ENCODE peak calls at places on chromosome 2, in six cellular contexts. B is HFFc6, F is colonic mucosa, W is A549, K is kidney, Q is Peyer's patch. A is an unnamed sample.

GRCh38 chr2:134120718-134121630 is 132.9 kb upstream of the MGAT5 start:
- DNase-seq in B (peak), F (peak), W (no peak), K (peak), Q (peak), A (no peak)

GRCh38 chr2:181363164-181363563 is 94.0 kb upstream of the ITGA4 start:
- DNase-seq in B (no peak), F (no peak), W (no peak), K (no peak), Q (no peak), A (no peak)

GRCh38 chr2:113136828-113137775 is 9.7 kb downstream of the IL1RN start:
- DNase-seq in B (no peak), F (peak), W (no peak), K (no peak), Q (peak), A (peak)

GRCh38 chr2:26457241-26457666 is 20.7 kb downstream of the OTOF start:
- DNase-seq in B (no peak), F (no peak), W (no peak), K (no peak), Q (peak), A (no peak)

GRCh38 chr2:12044857-12045256 is 298.4 kb downstream of the LPIN1 start:
- DNase-seq in B (no peak), F (no peak), W (no peak), K (no peak), Q (peak), A (no peak)

GRCh38 chr2:2270808-2271415 is 60.2 kb downstream of the MYT1L start:
- DNase-seq in B (no peak), F (no peak), W (no peak), K (no peak), Q (no peak), A (peak)

GRCh38 chr2:150888337-150888736 is 373.3 kb downstream of the RBM43 start:
- DNase-seq in B (peak), F (no peak), W (no peak), K (no peak), Q (no peak), A (no peak)

GRCh38 chr2:146734042-146734715 is 1110.7 kb upstream of the ACVR2A start:
- DNase-seq in B (peak), F (no peak), W (peak), K (no peak), Q (no peak), A (no peak)

GRCh38 chr2:95027369-95027720 is 1.8 kb downstream of the MAL start:
- DNase-seq in B (no peak), F (no peak), W (no peak), K (no peak), Q (no peak), A (no peak)

GRCh38 chr2:221449406-221449805 is 122.7 kb downstream of the EPHA4 start:
- DNase-seq in B (no peak), F (no peak), W (no peak), K (no peak), Q (no peak), A (no peak)

GRCh38 chr2:224569654-224570053 is 15.5 kb downstream of the CUL3 start:
- DNase-seq in B (no peak), F (no peak), W (no peak), K (no peak), Q (no peak), A (no peak)

GRCh38 chr2:77232909-77233308 is 289.3 kb downstream of the LRRTM4 start:
- DNase-seq in B (no peak), F (no peak), W (no peak), K (no peak), Q (no peak), A (no peak)

GRCh38 chr2:86368181-86368824 is 30.9 kb upstream of the REEP1 start:
- DNase-seq in B (peak), F (peak), W (peak), K (no peak), Q (peak), A (no peak)

GRCh38 chr2:73172963-73173362 is 29.4 kb upstream of the NOTO start:
- DNase-seq in B (peak), F (no peak), W (no peak), K (no peak), Q (no peak), A (no peak)

GRCh38 chr2:145194671-145195070 is 674.8 kb upstream of the ZEB2 start:
- DNase-seq in B (no peak), F (no peak), W (no peak), K (no peak), Q (no peak), A (no peak)

GRCh38 chr2:143705108-143705686 is 576.0 kb downstream of the ARHGAP15 start:
- DNase-seq in B (no peak), F (no peak), W (no peak), K (no peak), Q (no peak), A (no peak)

GRCh38 chr2:951224-952006 is 766 bp downstream of the SNTG2 start:
- DNase-seq in B (no peak), F (no peak), W (no peak), K (no peak), Q (no peak), A (no peak)

GRCh38 chr2:105782646-105783045 is 37.9 kb downstream of the NCK2 start:
- DNase-seq in B (no peak), F (no peak), W (no peak), K (no peak), Q (peak), A (no peak)

GRCh38 chr2:223576873-223577272 is 25.3 kb downstream of the SCG2 start:
- DNase-seq in B (peak), F (no peak), W (no peak), K (no peak), Q (no peak), A (no peak)

DNA sequence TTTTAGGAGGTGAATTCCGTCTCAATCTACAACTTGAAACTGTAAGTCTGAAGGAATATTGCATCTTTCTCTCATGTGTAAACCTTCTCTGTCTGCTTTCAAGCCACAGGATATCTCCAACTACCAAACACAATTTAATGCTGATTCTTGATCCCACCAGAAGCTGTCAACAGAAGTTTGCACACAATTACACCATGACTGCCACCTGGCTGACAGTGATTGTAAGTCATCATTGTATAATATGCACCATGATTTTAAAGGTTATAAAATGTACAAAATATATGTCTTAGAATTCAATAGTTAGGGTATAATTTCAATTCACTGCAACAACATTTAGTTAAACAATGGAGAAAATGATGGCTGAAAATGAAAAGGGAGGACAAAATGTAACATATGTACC is 18.4 kb downstream of the PREPL start:
- DNase-seq in B (no peak), F (no peak), W (peak), K (no peak), Q (no peak), A (no peak)
- TF ChIP-seq CTCF in B (peak), F (no peak), W (peak), K (peak), Q (no peak), A (peak)

GRCh38 chr2:30223413-30223874 is 7.9 kb upstream of the LBH start:
- DNase-seq in B (no peak), F (no peak), W (no peak), K (no peak), Q (peak), A (no peak)

GRCh38 chr2:30222636-30223360 is 8.5 kb upstream of the LBH start:
- DNase-seq in B (no peak), F (no peak), W (no peak), K (no peak), Q (no peak), A (no peak)

GRCh38 chr2:30226144-30227032 is 4.9 kb upstream of the LBH start:
- DNase-seq in B (no peak), F (no peak), W (no peak), K (no peak), Q (no peak), A (no peak)

GRCh38 chr2:30224147-30224546 is 7.2 kb upstream of the LBH start:
- DNase-seq in B (no peak), F (no peak), W (no peak), K (no peak), Q (no peak), A (no peak)

GRCh38 chr2:30225131-30225762 is 6.1 kb upstream of the LBH start:
- DNase-seq in B (peak), F (no peak), W (no peak), K (no peak), Q (peak), A (no peak)
- TF ChIP-seq CTCF in B (no peak), F (no peak), W (no peak), K (no peak), Q (no peak), A (peak)

GRCh38 chr2:101793277-101793969 is 95.9 kb downstream of the MAP4K4 start:
- DNase-seq in B (no peak), F (no peak), W (no peak), K (no peak), Q (no peak), A (no peak)
- TF ChIP-seq CTCF in B (peak), F (no peak), W (peak), K (no peak), Q (no peak), A (no peak)

GRCh38 chr2:202375611-202376408 is at the start of gene BMPR2:
- DNase-seq in B (peak), F (peak), W (peak), K (peak), Q (peak), A (peak)

GRCh38 chr2:202377308-202377736 is 1.2 kb downstream of the BMPR2 start:
- DNase-seq in B (peak), F (peak), W (no peak), K (peak), Q (peak), A (peak)

GRCh38 chr2:202376460-202377307 is 557 bp downstream of the BMPR2 start:
- DNase-seq in B (peak), F (peak), W (no peak), K (peak), Q (peak), A (peak)

GRCh38 chr2:202373490-202373889 is 2.6 kb upstream of the BMPR2 start:
- DNase-seq in B (no peak), F (no peak), W (no peak), K (no peak), Q (no peak), A (peak)

DNA sequence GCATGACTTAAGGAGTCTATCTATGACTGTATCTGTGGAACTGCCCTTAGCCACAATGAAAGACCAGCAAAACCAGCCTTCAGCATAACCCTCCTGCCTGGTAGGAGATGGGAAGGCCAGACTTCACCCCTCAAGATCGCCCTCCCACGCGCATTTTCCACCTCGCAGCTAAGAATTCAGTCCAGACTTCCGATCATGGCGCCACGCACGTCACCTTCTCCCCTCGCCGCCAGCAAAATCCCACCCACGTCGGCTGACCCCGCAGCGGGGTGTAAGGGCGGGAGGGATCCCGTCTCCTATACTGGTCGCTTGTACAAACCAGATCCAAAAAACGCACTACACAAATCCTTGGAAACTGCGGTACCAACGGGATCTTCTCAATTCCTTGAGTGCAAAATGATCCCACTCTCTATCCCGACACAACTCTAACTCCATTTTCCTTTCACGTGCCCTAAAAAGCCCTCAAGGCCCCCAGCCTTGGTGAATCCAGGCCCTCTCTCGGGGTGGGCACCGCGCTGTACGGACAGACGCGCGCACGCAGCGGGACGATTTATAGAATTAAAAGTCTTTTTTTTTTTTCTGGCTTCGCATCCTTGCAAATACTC is 1.0 kb upstream of the BMPR2 start:
- DNase-seq in B (peak), F (peak), W (no peak), K (peak), Q (peak), A (peak)
- TF ChIP-seq CTCF in B (peak), F (no peak), W (no peak), K (no peak), Q (no peak), A (no peak)

GRCh38 chr2:231099918-231100317 is 24.9 kb downstream of the HTR2B start:
- DNase-seq in B (no peak), F (peak), W (no peak), K (no peak), Q (no peak), A (no peak)
- TF ChIP-seq CTCF in B (peak), F (no peak), W (peak), K (no peak), Q (no peak), A (peak)